ENCODE peak calls at places on chromosomes 13 and 19, in seven cellular contexts. T is left lung, P is lower leg skin, J is IMR-90, D is epithelial cell of esophagus, O is fibroblast of lung, S is A549. V is an unnamed sample.
A peak's percentile ranks its signal among the peaks of the same experiment; 100 is the strongest.

GRCh38 chr19:54473071-54473941 is at the start of gene CDC42EP5:
- DNase-seq in J (peak; percentile 85), P (peak; percentile 62), T (peak; percentile 73), S (no peak), O (peak; percentile 81), D (peak; percentile 51), V (peak; percentile 72)

GRCh38 chr19:29837448-29837961 is 25.7 kb downstream of the CCNE1 start:
- DNase-seq in J (no peak), D (no peak), O (no peak), P (no peak), S (no peak), T (no peak), V (no peak)

GRCh38 chr13:24713022-24713421 is 32.8 kb downstream of the ATP12A start:
- DNase-seq in T (no peak), P (no peak), D (no peak), S (no peak), J (no peak), O (peak; percentile 24), V (no peak)

GRCh38 chr19:46951236-46951986 is 68.2 kb upstream of the NPAS1 start:
- DNase-seq in P (no peak), J (peak; percentile 45), D (peak; percentile 85), O (peak; percentile 65), T (no peak), S (peak; percentile 92), V (no peak)

GRCh38 chr13:40031031-40031430 is 375.6 kb downstream of the COG6 start:
- DNase-seq in D (peak; percentile 22), O (peak; percentile 83), J (peak; percentile 16), P (no peak), S (no peak), T (no peak), V (peak; percentile 62)

GRCh38 chr13:76735641-76736040 is 150.6 kb downstream of the KCTD12 start:
- DNase-seq in D (no peak), S (no peak), T (no peak), J (no peak), O (no peak), P (no peak), V (no peak)

GRCh38 chr13:113207890-113208423 is 512 bp downstream of the PCID2 start:
- DNase-seq in J (peak; percentile 59), T (peak; percentile 46), D (peak; percentile 48), S (peak; percentile 28), O (peak; percentile 61), P (no peak), V (no peak)

GRCh38 chr13:28320884-28321574 is 173.9 kb downstream of the FLT1 start:
- DNase-seq in O (no peak), J (peak; percentile 84), T (no peak), D (no peak), S (no peak), P (no peak), V (no peak)

GRCh38 chr13:73481877-73482445 is 423.2 kb downstream of the KLF5 start:
- DNase-seq in P (no peak), S (no peak), T (no peak), J (no peak), O (no peak), D (no peak), V (no peak)

GRCh38 chr19:37931941-37932655 is 25.1 kb downstream of the SIPA1L3 start:
- DNase-seq in S (peak; percentile 96), D (peak; percentile 96), T (peak; percentile 89), P (peak; percentile 75), O (peak; percentile 88), J (peak; percentile 78), V (peak; percentile 8)

GRCh38 chr13:75136151-75136550 is 345.8 kb downstream of the TBC1D4 start:
- DNase-seq in J (no peak), P (no peak), T (no peak), D (no peak), O (peak; percentile 55), S (no peak), V (no peak)

GRCh38 chr13:106596287-106596937 is 28.5 kb upstream of the ARGLU1 start:
- DNase-seq in T (no peak), J (no peak), O (no peak), D (no peak), S (no peak), P (no peak), V (no peak)

GRCh38 chr13:77239312-77239711 is 87.6 kb downstream of the MYCBP2 start:
- DNase-seq in J (peak; percentile 48), P (no peak), T (no peak), D (peak; percentile 3), O (peak; percentile 3), S (no peak), V (no peak)

GRCh38 chr19:53877361-53877766 is 4.6 kb upstream of the PRKCG start:
- DNase-seq in T (no peak), S (peak; percentile 76), P (no peak), J (no peak), O (peak; percentile 22), D (no peak), V (no peak)

GRCh38 chr19:5628470-5628869 is 5.6 kb downstream of the SAFB start:
- DNase-seq in J (peak; percentile 64), S (no peak), O (peak; percentile 70), P (no peak), D (no peak), T (no peak), V (peak; percentile 13)

GRCh38 chr13:63455938-63456337 is 2040.3 kb upstream of the PCDH20 start:
- DNase-seq in O (no peak), S (no peak), P (no peak), D (no peak), T (no peak), J (no peak), V (no peak)

GRCh38 chr19:46015080-46015960 is 7.5 kb downstream of the PGLYRP1 start:
- DNase-seq in P (peak; percentile 54), S (peak; percentile 82), J (no peak), D (peak; percentile 83), T (peak; percentile 86), O (peak; percentile 40), V (no peak)

GRCh38 chr19:12202250-12202649 is 39.4 kb downstream of the ZNF136 start:
- DNase-seq in O (no peak), P (no peak), D (peak; percentile 15), J (no peak), T (no peak), S (no peak), V (no peak)

GRCh38 chr19:34276614-34277013 is 22.3 kb downstream of the GARRE1 start:
- DNase-seq in O (no peak), T (no peak), D (no peak), S (no peak), J (no peak), P (no peak), V (no peak)

GRCh38 chr19:4592445-4592844 is 33.0 kb upstream of the SEMA6B start:
- DNase-seq in O (no peak), D (no peak), T (no peak), J (no peak), P (no peak), S (no peak), V (no peak)

GRCh38 chr13:50893211-50893852 is 16.3 kb upstream of the RNASEH2B start:
- DNase-seq in O (peak; percentile 37), P (no peak), D (no peak), T (no peak), S (no peak), J (peak; percentile 19), V (no peak)

GRCh38 chr13:47904239-47904638 is 96.8 kb downstream of the SUCLA2 start:
- DNase-seq in J (no peak), S (no peak), D (no peak), O (no peak), T (no peak), P (no peak), V (no peak)

GRCh38 chr13:47904891-47905290 is 96.2 kb downstream of the SUCLA2 start:
- DNase-seq in P (no peak), O (no peak), D (no peak), S (no peak), T (no peak), J (no peak), V (no peak)

GRCh38 chr13:47908200-47908902 is 92.7 kb downstream of the SUCLA2 start:
- DNase-seq in D (peak; percentile 51), O (peak; percentile 82), P (no peak), S (no peak), J (peak; percentile 76), T (no peak), V (no peak)

GRCh38 chr13:47901451-47901850 is 99.6 kb downstream of the SUCLA2 start:
- DNase-seq in J (peak; percentile 37), D (no peak), P (no peak), S (no peak), T (no peak), O (peak; percentile 76), V (peak; percentile 78)

GRCh38 chr13:47903836-47904235 is 97.2 kb downstream of the SUCLA2 start:
- DNase-seq in P (no peak), S (no peak), T (no peak), O (peak; percentile 54), D (peak; percentile 22), J (peak; percentile 77), V (peak; percentile 56)
- H3K4me3 ChIP-seq in P (no peak overlapping the region), S (no peak overlapping the region), T (peak overlapping the region; percentile 2), O (peak overlapping the region; percentile 33), D (no peak overlapping the region), J (peak overlapping the region; percentile 7), V (no peak overlapping the region)

GRCh38 chr19:32627714-32628253 is 46.8 kb downstream of the PDCD5 start:
- DNase-seq in D (no peak), J (no peak), O (no peak), S (no peak), T (no peak), P (no peak), V (no peak)
- TF ChIP-seq CTCF in D (no peak), J (no peak), O (no peak), S (no peak), T (no peak), P (no peak), V (no peak)

GRCh38 chr19:32361574-32362317 is 16.3 kb downstream of the ZNF507 start:
- DNase-seq in D (no peak), J (no peak), O (no peak), S (peak; percentile 65), P (no peak), T (no peak), V (no peak)
- H3K4me3 ChIP-seq in D (no peak overlapping the region), J (no peak overlapping the region), O (no peak overlapping the region), S (no peak overlapping the region), P (no peak overlapping the region), T (no peak overlapping the region), V (no peak overlapping the region)

GRCh38 chr13:23652909-23653726 is 82.9 kb downstream of the TNFRSF19 start:
- DNase-seq in D (no peak), S (no peak), O (no peak), P (no peak), J (peak; percentile 58), T (no peak), V (no peak)
- TF ChIP-seq CTCF in D (no peak), S (no peak), O (no peak), P (no peak), J (no peak), T (no peak), V (no peak)

GRCh38 chr19:49338023-49338677 is 2.9 kb downstream of the CD37 start:
- DNase-seq in T (no peak), P (no peak), O (no peak), J (no peak), D (no peak), S (no peak), V (no peak)

GRCh38 chr19:49338691-49339363 is 3.6 kb downstream of the CD37 start:
- DNase-seq in J (no peak), O (peak; percentile 49), D (peak; percentile 94), T (peak; percentile 87), S (peak; percentile 54), P (peak; percentile 84), V (no peak)

GRCh38 chr19:49340069-49340864 is 5.1 kb downstream of the CD37 start:
- DNase-seq in P (no peak), T (peak; percentile 61), D (peak; percentile 14), S (no peak), O (no peak), J (no peak), V (no peak)

GRCh38 chr19:49340865-49341718 is 5.9 kb downstream of the CD37 start:
- DNase-seq in T (peak; percentile 26), J (no peak), P (no peak), S (no peak), D (no peak), O (no peak), V (no peak)

GRCh38 chr19:49339364-49340068 is 4.3 kb downstream of the CD37 start:
- DNase-seq in O (peak; percentile 91), T (peak; percentile 88), S (no peak), J (peak; percentile 50), P (peak; percentile 85), D (peak; percentile 92), V (no peak)
- H3K4me3 ChIP-seq in O (peak overlapping the region; percentile 16), T (peak overlapping the region; percentile 21), S (no peak overlapping the region), J (no peak overlapping the region), P (no peak overlapping the region), D (peak overlapping the region; percentile 43), V (peak overlapping the region; percentile 11)